ENCODE peak calls at places on chromosomes 3 and 15, in eight cellular contexts. F is A549; G is testis; Q is colonic mucosa; N is GM23248; C is pancreas; L is OCI-LY7; S is CD8-positive, alpha-beta memory T cell. W is an unnamed sample.

GRCh38 chr15:52295421-52295991 is at the start of gene MYO5C:
- DNase-seq in C (peak; percentile 98), F (peak; percentile 86), S (no peak), G (peak; percentile 85), L (no peak), Q (peak; percentile 93), N (peak; percentile 16), W (no peak)

GRCh38 chr3:78101363-78101762 is 1061.5 kb downstream of the ROBO2 start:
- DNase-seq in C (no peak), L (no peak), N (peak; percentile 41), Q (no peak), S (no peak), F (no peak), G (no peak), W (peak; percentile 7)

GRCh38 chr3:112499328-112499727 is at the start of gene BTLA:
- DNase-seq in F (no peak), C (no peak), S (no peak), G (no peak), L (peak; percentile 74), N (no peak), Q (no peak), W (no peak)

GRCh38 chr3:133883657-133884546 is 11.8 kb downstream of the RAB6B start:
- DNase-seq in Q (peak; percentile 7), F (no peak), L (no peak), S (no peak), N (no peak), G (no peak), C (no peak), W (no peak)

GRCh38 chr3:168047190-168047795 is 48.4 kb downstream of the GOLIM4 start:
- DNase-seq in S (no peak), L (peak; percentile 89), C (no peak), N (peak; percentile 90), G (no peak), F (peak; percentile 21), Q (no peak), W (no peak)

GRCh38 chr3:169286992-169287391 is 376.5 kb downstream of the MECOM start:
- DNase-seq in Q (peak; percentile 34), C (no peak), L (no peak), N (no peak), G (no peak), F (no peak), S (no peak), W (no peak)

GRCh38 chr15:100766225-100767001 is 113.2 kb upstream of the ALDH1A3 start:
- DNase-seq in L (no peak), G (no peak), Q (no peak), N (no peak), S (no peak), F (no peak), C (no peak), W (peak; percentile 36)

GRCh38 chr3:140370686-140371085 is 307.2 kb upstream of the TRIM42 start:
- DNase-seq in L (no peak), C (no peak), Q (no peak), N (no peak), G (no peak), S (no peak), F (no peak), W (no peak)

GRCh38 chr3:154799801-154800200 is 280.3 kb upstream of the MME start:
- DNase-seq in L (no peak), N (peak; percentile 32), G (no peak), S (no peak), F (no peak), Q (no peak), C (no peak), W (no peak)

GRCh38 chr15:62977952-62978811 is 64.4 kb upstream of the TPM1 start:
- DNase-seq in N (peak; percentile 93), L (no peak), F (no peak), C (no peak), Q (no peak), S (no peak), G (no peak), W (no peak)

GRCh38 chr15:81880833-81881232 is 165.0 kb downstream of the MEX3B start:
- DNase-seq in G (no peak), S (no peak), Q (no peak), N (no peak), L (no peak), C (no peak), F (no peak), W (no peak)

GRCh38 chr15:96332854-96333193 is 2.3 kb downstream of the NR2F2 start:
- DNase-seq in L (no peak), N (peak; percentile 58), Q (no peak), C (no peak), S (no peak), G (no peak), F (no peak), W (no peak)

GRCh38 chr3:73056365-73057150 is 4.9 kb upstream of the EBLN2 start:
- DNase-seq in F (peak; percentile 12), L (peak; percentile 16), C (no peak), G (no peak), Q (no peak), N (peak; percentile 72), S (no peak), W (no peak)

GRCh38 chr3:154973851-154974250 is 106.3 kb upstream of the MME start:
- DNase-seq in F (no peak), N (no peak), Q (no peak), C (no peak), L (no peak), S (no peak), G (no peak), W (no peak)

GRCh38 chr15:91752081-91752810 is 101.3 kb upstream of the SLCO3A1 start:
- DNase-seq in L (no peak), G (no peak), Q (no peak), F (no peak), S (no peak), N (no peak), C (no peak), W (no peak)

GRCh38 chr3:115623414-115623868 is at the start of gene GAP43:
- DNase-seq in L (no peak), N (peak; percentile 83), S (no peak), F (peak; percentile 8), G (peak; percentile 37), Q (no peak), C (peak; percentile 53), W (peak; percentile 46)

DNA sequence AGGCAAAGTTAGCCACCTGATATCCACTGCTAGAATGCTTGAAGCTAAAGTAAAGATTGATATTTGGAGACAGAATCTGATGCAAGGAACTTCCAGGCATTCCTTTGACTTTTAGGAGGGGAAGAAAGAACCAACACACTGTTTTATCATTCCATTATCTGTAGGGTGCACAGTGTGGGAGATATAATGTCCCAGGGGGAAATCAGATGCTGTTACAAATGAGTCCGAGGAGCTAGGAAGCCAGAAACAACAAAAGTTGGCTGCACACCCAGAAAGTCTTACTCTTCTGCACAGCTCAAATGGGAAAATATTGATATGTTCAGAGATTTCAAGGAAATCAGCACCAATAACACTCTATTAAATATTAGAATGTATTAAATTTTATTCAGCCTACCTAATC is 113.6 kb upstream of the ROBO1 start:
- DNase-seq in C (no peak), S (no peak), L (no peak), F (no peak), N (no peak), Q (no peak), G (no peak), W (no peak)
- H3K27ac ChIP-seq in C (no peak overlapping the region), S (no peak overlapping the region), L (no peak overlapping the region), F (no peak overlapping the region), N (no peak overlapping the region), Q (no peak overlapping the region), G (no peak overlapping the region), W (no peak overlapping the region)

DNA sequence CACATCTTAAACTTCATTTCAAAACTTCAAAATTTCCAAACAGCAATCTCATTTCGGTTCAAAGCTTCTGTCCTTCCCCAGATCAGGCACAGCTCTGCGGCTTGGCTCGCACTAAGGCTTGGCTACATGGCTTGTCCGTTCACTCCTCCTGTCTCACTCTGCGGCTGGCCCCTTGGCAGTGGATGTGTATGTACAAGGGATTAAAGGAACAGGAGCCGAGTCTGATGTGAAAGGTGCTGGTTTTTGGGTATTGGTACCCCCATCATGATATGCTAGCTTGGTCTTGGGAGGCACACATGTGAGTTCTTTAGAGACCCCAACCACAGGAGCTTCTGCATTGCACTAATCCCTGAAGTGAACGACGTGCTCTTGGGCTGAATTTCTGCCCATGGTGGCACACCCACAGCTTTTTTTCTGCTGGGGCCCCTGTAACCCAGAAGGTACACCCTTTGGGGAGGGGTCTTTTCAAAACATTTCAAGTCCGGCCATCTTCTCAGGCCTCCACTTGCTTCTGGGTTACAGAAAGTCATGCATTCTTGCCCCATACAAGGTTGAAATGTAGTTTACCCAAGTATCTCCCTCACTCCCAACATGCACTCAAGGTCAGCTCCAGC is 12.6 kb downstream of the TM6SF1 start:
- DNase-seq in Q (no peak), C (no peak), G (no peak), L (no peak), S (no peak), N (no peak), F (no peak), W (no peak)
- H3K4me1 ChIP-seq in Q (no peaks in the 10 kb centered on the region), C (no peaks in the 10 kb centered on the region), G (no peaks in the 10 kb centered on the region), L (no peaks in the 10 kb centered on the region), S (no peaks in the 10 kb centered on the region), N (no peaks in the 10 kb centered on the region), F (no peaks in the 10 kb centered on the region), W (no peaks in the 10 kb centered on the region)

DNA sequence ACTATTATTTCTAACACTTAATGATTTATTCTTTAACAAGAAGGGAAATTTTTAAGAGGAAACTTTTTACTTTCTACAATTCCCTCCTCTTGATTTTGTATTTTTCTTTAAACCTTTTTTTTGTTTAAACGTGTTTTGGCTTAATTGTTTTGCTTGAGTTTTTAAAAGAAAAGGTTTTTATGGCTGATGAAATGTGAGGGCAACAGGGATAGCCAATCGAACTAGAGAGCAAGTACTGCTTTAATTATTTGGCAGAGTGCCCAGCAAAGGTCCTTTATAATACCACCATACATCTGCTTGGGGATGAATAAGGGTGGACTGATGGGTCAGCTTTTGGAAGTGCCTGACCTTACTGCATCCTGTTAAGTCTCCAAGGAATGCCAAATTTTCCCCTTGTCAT is 19.6 kb upstream of the MTHFS start:
- DNase-seq in S (no peak), L (no peak), Q (no peak), F (no peak), C (no peak), N (no peak), G (no peak), W (no peak)
- H3K9me3 ChIP-seq in S (peaks cover 41% of the 10 kb centered on the region), L (peaks cover 77% of the 10 kb centered on the region), Q (peaks cover 8% of the 10 kb centered on the region), F (peaks cover 79% of the 10 kb centered on the region), C (no peaks in the 10 kb centered on the region), N (peaks cover 7% of the 10 kb centered on the region), G (no peaks in the 10 kb centered on the region), W (peaks cover 28% of the 10 kb centered on the region)

GRCh38 chr15:98651581-98652220 is 3.4 kb downstream of the IGF1R start:
- DNase-seq in F (no peak), L (no peak), S (no peak), N (peak; percentile 53), C (no peak), G (peak; percentile 49), Q (peak; percentile 36), W (peak; percentile 47)
- H3K27ac ChIP-seq in F (peak overlapping the region; percentile 96), L (no peak overlapping the region), S (no peak overlapping the region), N (peak overlapping the region; percentile 86), C (peak overlapping the region; percentile 94), G (peak overlapping the region; percentile 94), Q (peak overlapping the region; percentile 89), W (no peak overlapping the region)

DNA sequence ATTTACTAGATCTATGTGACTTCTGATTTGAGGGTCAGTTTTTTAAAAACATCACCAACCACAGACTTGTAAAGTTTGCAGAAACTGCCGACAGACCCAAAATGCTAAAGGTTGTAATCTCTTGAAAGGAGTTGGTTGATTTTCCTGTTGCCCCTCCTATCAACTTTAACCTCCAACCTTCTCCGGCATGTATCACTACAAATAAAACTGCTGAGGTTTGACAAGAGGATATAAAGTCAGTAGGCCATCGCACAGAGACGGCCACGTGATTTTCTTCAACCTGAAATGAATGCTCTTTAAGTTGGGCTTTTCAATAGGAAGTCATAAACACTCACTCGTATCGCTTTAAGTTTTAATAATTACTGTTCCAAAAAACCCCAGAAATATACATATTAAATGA is 169.3 kb downstream of the CDIN1 start:
- DNase-seq in S (no peak), G (no peak), N (no peak), C (no peak), L (no peak), F (no peak), Q (no peak), W (no peak)
- H3K4me1 ChIP-seq in S (no peaks in the 10 kb centered on the region), G (no peaks in the 10 kb centered on the region), N (no peaks in the 10 kb centered on the region), C (no peaks in the 10 kb centered on the region), L (no peaks in the 10 kb centered on the region), F (no peaks in the 10 kb centered on the region), Q (no peaks in the 10 kb centered on the region), W (no peaks in the 10 kb centered on the region)

W was measured in SJSA1.